ENCODE peak calls at places on chromosomes 1 and 21, in ten cellular contexts. P is H1, A is body of pancreas, M is spleen, H is uterus, E is tibial nerve, U is heart left ventricle, B is endothelial cell of umbilical vein, S is adrenal gland, R is IMR-90. L is an unnamed sample.

GRCh38 chr21:15126948-15127347 is 62.1 kb upstream of the NRIP1 start:
- DNase-seq in P (no peak), A (no peak), M (no peak), H (no peak), E (no peak), U (no peak), B (no peak), S (no peak), R (no peak), L (no peak)

GRCh38 chr1:8925406-8925805 is 20.3 kb upstream of the CA6 start:
- DNase-seq in P (no peak), A (no peak), M (no peak), H (no peak), E (no peak), U (no peak), B (no peak), S (no peak), R (no peak), L (no peak)

GRCh38 chr1:116334015-116334547 is 39.0 kb upstream of the ATP1A1 start:
- DNase-seq in P (no peak), A (peak), M (no peak), H (no peak), E (no peak), U (peak), B (peak), S (no peak), R (peak), L (peak)

GRCh38 chr1:246930830-246931548 is 759 bp downstream of the AHCTF1 start:
- DNase-seq in P (peak), A (peak), M (peak), H (peak), E (peak), U (peak), B (peak), S (peak), R (peak), L (peak)

GRCh38 chr1:10909697-10910489 is 102.6 kb upstream of the TARDBP start:
- DNase-seq in P (peak), A (peak), M (peak), H (peak), E (no peak), U (peak), B (peak), S (peak), R (no peak), L (peak)

GRCh38 chr1:162873671-162874666 is 13.0 kb upstream of the CCDC190 start:
- DNase-seq in P (no peak), A (peak), M (no peak), H (no peak), E (no peak), U (no peak), B (peak), S (no peak), R (peak), L (no peak)

GRCh38 chr1:115642168-115643072 is 650 bp downstream of the VANGL1 start:
- DNase-seq in P (peak), A (peak), M (peak), H (peak), E (no peak), U (peak), B (peak), S (peak), R (peak), L (peak)

GRCh38 chr1:230425252-230426061 is 675 bp downstream of the PGBD5 start:
- DNase-seq in P (peak), A (peak), M (no peak), H (no peak), E (no peak), U (no peak), B (no peak), S (no peak), R (no peak), L (no peak)

GRCh38 chr1:228377664-228378452 is 28.8 kb downstream of the TRIM11 start:
- DNase-seq in P (peak), A (peak), M (peak), H (no peak), E (no peak), U (no peak), B (no peak), S (peak), R (no peak), L (no peak)

GRCh38 chr1:8097077-8097799 is 71.1 kb upstream of the ERRFI1 start:
- DNase-seq in P (no peak), A (no peak), M (no peak), H (no peak), E (no peak), U (no peak), B (peak), S (no peak), R (peak), L (no peak)

GRCh38 chr1:224733021-224733911 is 117.1 kb downstream of the CNIH3 start:
- DNase-seq in P (no peak), A (no peak), M (no peak), H (no peak), E (no peak), U (no peak), B (no peak), S (peak), R (peak), L (peak)

GRCh38 chr1:51218570-51218969 is 17.5 kb upstream of the RNF11 start:
- DNase-seq in P (no peak), A (no peak), M (no peak), H (no peak), E (no peak), U (no peak), B (no peak), S (no peak), R (no peak), L (no peak)

GRCh38 chr1:15152318-15153183 is 996 bp upstream of the TMEM51 start:
- DNase-seq in P (peak), A (peak), M (peak), H (peak), E (peak), U (peak), B (peak), S (peak), R (peak), L (peak)

GRCh38 chr21:17466166-17466565 is 46.7 kb upstream of the CXADR start:
- DNase-seq in P (no peak), A (peak), M (no peak), H (no peak), E (no peak), U (no peak), B (no peak), S (no peak), R (peak), L (no peak)

GRCh38 chr1:3921786-3922185 is 21.7 kb upstream of the C1orf174 start:
- DNase-seq in P (no peak), A (no peak), M (peak), H (no peak), E (no peak), U (no peak), B (no peak), S (no peak), R (no peak), L (no peak)

GRCh38 chr1:205091043-205091740 is 6.9 kb upstream of the TMEM81 start:
- DNase-seq in P (no peak), A (no peak), M (no peak), H (no peak), E (no peak), U (no peak), B (no peak), S (no peak), R (peak), L (no peak)

GRCh38 chr1:85091647-85092295 is 43.5 kb upstream of the MCOLN3 start:
- DNase-seq in P (no peak), A (no peak), M (no peak), H (no peak), E (no peak), U (no peak), B (no peak), S (no peak), R (no peak), L (no peak)

GRCh38 chr1:152179566-152179965 is 20.5 kb upstream of the RPTN start:
- DNase-seq in P (no peak), A (no peak), M (no peak), H (no peak), E (no peak), U (no peak), B (no peak), S (no peak), R (no peak), L (no peak)

GRCh38 chr1:221356693-221357092 is 385.2 kb downstream of the DUSP10 start:
- DNase-seq in P (no peak), A (no peak), M (no peak), H (no peak), E (no peak), U (no peak), B (no peak), S (no peak), R (no peak), L (no peak)

GRCh38 chr1:245571872-245572294 is 417.1 kb downstream of the KIF26B start:
- DNase-seq in P (no peak), A (no peak), M (no peak), H (no peak), E (no peak), U (no peak), B (no peak), S (no peak), R (no peak), L (no peak)

GRCh38 chr1:19910650-19911049 is 12.8 kb downstream of the PLA2G2E start:
- DNase-seq in P (no peak), A (no peak), M (no peak), H (no peak), E (no peak), U (no peak), B (no peak), S (no peak), R (no peak), L (no peak)

GRCh38 chr1:56097713-56098112 is 481.6 kb downstream of the PLPP3 start:
- DNase-seq in P (no peak), A (no peak), M (no peak), H (no peak), E (no peak), U (no peak), B (no peak), S (no peak), R (peak), L (no peak)

GRCh38 chr1:29319300-29320110 is 83.2 kb downstream of the PTPRU start:
- DNase-seq in P (no peak), A (no peak), M (no peak), H (no peak), E (no peak), U (no peak), B (no peak), S (no peak), R (no peak), L (no peak)

GRCh38 chr1:204259782-204260181 is 46.0 kb upstream of the GOLT1A start:
- DNase-seq in P (no peak), A (no peak), M (no peak), H (no peak), E (no peak), U (no peak), B (no peak), S (no peak), R (no peak), L (no peak)

GRCh38 chr1:37718901-37719571 is 26.7 kb downstream of the CDCA8 start:
- DNase-seq in P (no peak), A (no peak), M (no peak), H (no peak), E (no peak), U (no peak), B (no peak), S (no peak), R (no peak), L (no peak)

GRCh38 chr1:23013657-23014056 is 2.0 kb downstream of the TEX46 start:
- DNase-seq in P (no peak), A (peak), M (no peak), H (no peak), E (no peak), U (no peak), B (no peak), S (no peak), R (no peak), L (peak)

GRCh38 chr1:201229771-201230635 is 39.4 kb downstream of the IGFN1 start:
- DNase-seq in P (peak), A (no peak), M (no peak), H (no peak), E (no peak), U (no peak), B (no peak), S (no peak), R (peak), L (peak)

GRCh38 chr1:160099716-160100375 is 1.4 kb upstream of the IGSF8 start:
- DNase-seq in P (no peak), A (no peak), M (peak), H (no peak), E (no peak), U (no peak), B (no peak), S (no peak), R (no peak), L (no peak)

GRCh38 chr1:160101037-160101716 is 2.8 kb upstream of the IGSF8 start:
- DNase-seq in P (peak), A (peak), M (peak), H (peak), E (peak), U (peak), B (peak), S (peak), R (peak), L (peak)

GRCh38 chr1:160097196-160097910 is 1.1 kb downstream of the IGSF8 start:
- DNase-seq in P (no peak), A (no peak), M (peak), H (no peak), E (no peak), U (no peak), B (peak), S (no peak), R (no peak), L (no peak)

GRCh38 chr1:160097911-160098851 is at the start of gene IGSF8:
- DNase-seq in P (peak), A (peak), M (peak), H (peak), E (peak), U (peak), B (peak), S (peak), R (peak), L (peak)

DNA sequence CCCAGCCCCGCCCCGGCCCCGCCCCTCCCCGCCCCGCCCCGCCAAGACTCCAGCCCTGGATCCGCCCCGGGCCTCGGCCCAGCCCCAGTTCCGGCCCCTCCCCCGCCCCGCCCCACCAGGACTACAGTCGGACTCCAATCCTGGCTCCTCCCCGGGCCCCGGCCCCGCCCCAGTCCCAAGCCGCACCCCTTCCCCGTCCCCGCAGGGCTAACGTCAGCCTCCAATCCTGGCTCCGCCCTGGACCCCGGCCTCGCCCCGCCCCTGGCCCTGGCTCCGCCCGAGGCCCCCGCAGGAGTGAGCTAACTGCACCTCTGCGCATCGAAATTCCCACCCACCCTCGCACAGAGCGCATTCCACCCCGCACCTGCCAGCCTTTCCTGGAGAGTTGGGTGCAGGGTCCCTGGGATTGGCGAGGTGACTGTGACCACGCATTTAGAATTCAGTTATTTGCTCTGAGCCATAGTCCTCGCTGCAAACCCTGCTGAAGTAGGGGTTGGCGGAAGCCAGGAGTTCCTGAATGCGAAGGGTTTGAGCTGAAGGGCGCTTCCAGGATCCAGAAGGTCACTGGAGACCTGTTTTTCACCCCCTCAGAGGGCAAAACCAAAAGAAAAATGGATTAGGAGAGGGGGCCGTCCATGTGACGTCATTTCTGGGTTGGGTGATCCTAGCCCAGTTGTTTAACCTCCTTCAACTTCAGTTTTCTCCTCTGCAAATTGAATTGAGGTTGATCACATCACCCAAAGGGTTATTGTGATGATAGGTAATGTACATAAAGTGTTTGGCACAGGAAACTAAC is 631 bp upstream of the IGSF8 start:
- DNase-seq in P (peak), A (peak), M (peak), H (peak), E (peak), U (peak), B (peak), S (peak), R (peak), L (peak)
- TF ChIP-seq POLR2A in P (no peak), A (peak), M (peak), H (peak), E (peak), U (no peak), B (no peak), S (no peak), R (no peak), L (no peak)

GRCh38 chr1:188228623-188229022 is 1399.9 kb downstream of the PLA2G4A start:
- DNase-seq in P (no peak), A (no peak), M (no peak), H (no peak), E (no peak), U (no peak), B (no peak), S (no peak), R (peak), L (no peak)
- TF ChIP-seq POLR2A in P (no peak), A (no peak), M (no peak), H (no peak), E (no peak), U (no peak), B (no peak), S (no peak), R (no peak), L (no peak)

GRCh38 chr1:63034256-63034655 is 250.3 kb downstream of the ATG4C start:
- DNase-seq in P (no peak), A (no peak), M (no peak), H (no peak), E (no peak), U (no peak), B (no peak), S (no peak), R (no peak), L (no peak)
- TF ChIP-seq POLR2A in P (no peak), A (no peak), M (no peak), H (no peak), E (no peak), U (no peak), B (no peak), S (no peak), R (no peak), L (no peak)

DNA sequence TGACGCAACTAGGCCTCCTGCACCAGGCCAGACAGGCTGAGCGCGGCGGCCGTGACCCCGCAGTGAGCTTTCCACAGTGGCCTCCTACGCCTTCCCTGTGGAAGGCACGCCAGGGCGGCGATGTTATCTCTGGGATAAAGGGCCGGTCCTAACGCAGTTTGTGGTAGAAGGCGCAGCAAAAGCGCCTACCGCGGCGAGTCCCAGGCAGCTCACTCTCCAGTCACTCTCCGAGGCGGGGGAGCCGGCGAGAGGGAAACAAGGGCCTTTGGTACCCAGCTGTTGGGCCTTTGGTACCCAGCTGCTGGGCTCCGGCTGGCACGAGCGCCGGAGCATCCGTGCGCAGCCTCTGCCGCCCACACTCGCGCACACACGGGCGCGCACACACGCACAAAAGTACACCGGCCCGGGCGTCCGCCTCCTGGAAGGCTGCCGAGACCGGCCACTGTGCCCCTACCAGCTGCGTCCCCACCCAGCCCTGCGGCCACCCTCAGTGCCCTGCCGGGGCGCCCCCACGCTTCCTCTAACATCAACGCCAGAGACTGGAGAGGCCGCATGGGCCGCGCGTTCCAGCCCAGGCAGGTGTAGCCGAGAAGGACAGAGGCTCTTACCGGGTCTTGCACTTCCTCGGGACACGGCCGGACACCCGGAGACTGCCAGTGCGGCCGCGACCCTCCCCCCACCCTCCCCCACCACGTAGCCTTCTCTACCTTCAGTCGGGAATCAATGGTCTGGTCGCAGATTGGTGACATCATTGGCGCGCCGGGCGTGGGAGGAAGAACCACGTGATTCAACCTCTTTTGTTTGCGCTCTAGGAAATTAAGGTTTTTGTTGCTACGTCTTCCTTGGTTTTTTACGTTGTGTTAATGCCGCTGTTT is 19.5 kb upstream of the ADAR start:
- DNase-seq in P (peak), A (peak), M (peak), H (peak), E (peak), U (peak), B (peak), S (peak), R (peak), L (peak)
- TF ChIP-seq POLR2A in P (peak), A (no peak), M (no peak), H (no peak), E (no peak), U (no peak), B (no peak), S (no peak), R (peak), L (peak)

GRCh38 chr1:65001238-65001792 is 35.0 kb upstream of the JAK1 start:
- DNase-seq in P (peak), A (peak), M (peak), H (peak), E (peak), U (peak), B (peak), S (peak), R (peak), L (peak)

GRCh38 chr1:65003316-65003664 is 36.9 kb upstream of the JAK1 start:
- DNase-seq in P (no peak), A (no peak), M (no peak), H (no peak), E (no peak), U (no peak), B (no peak), S (no peak), R (no peak), L (no peak)

GRCh38 chr1:65002156-65002507 is 35.8 kb upstream of the JAK1 start:
- DNase-seq in P (no peak), A (no peak), M (no peak), H (peak), E (no peak), U (no peak), B (peak), S (no peak), R (no peak), L (no peak)

GRCh38 chr1:65006806-65007205 is 40.5 kb upstream of the JAK1 start:
- DNase-seq in P (no peak), A (no peak), M (no peak), H (no peak), E (no peak), U (no peak), B (no peak), S (no peak), R (no peak), L (no peak)

GRCh38 chr1:65002508-65003315 is 36.4 kb upstream of the JAK1 start:
- DNase-seq in P (peak), A (peak), M (peak), H (peak), E (peak), U (peak), B (peak), S (peak), R (peak), L (peak)
- TF ChIP-seq POLR2A in P (peak), A (peak), M (no peak), H (peak), E (peak), U (no peak), B (peak), S (peak), R (peak), L (no peak)

DNA sequence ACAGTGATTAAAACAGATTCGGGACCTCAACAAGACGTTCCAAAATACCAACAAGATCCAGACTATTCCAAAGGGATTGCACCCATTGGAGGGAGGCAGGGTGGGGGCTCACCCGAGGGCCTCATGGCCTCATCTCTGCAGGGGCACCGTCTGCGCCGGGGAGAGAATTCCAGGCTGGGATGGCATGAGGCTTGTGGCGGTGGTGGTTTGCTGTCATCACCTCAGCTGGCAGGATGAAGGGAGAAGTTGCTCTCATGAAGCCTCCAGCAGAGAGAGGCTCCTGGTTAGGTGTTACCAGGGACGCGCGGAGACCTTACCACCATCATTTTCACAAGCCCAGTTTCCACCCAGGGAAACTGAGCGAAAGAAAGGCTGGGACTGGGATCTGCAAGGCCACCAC is 6.7 kb upstream of the PDPN start:
- DNase-seq in P (no peak), A (no peak), M (no peak), H (no peak), E (no peak), U (no peak), B (no peak), S (no peak), R (no peak), L (no peak)
- TF ChIP-seq POLR2A in P (no peak), A (no peak), M (no peak), H (no peak), E (no peak), U (no peak), B (no peak), S (no peak), R (no peak), L (no peak)